ENCODE peak calls at places on chromosome 10, in four cellular contexts. C is tibial artery, M is tibial nerve, L is neural progenitor cell. I is an unnamed sample.
A peak's percentile ranks its signal among the peaks of the same experiment; 100 is the strongest.

GRCh38 chr10:58894929-58895328 is 281.5 kb upstream of the PHYHIPL start:
- DNase-seq in C (no peak), M (no peak), L (no peak), I (no peak)

GRCh38 chr10:30027057-30028005 is 32.1 kb downstream of the JCAD start:
- DNase-seq in C (no peak), M (no peak), L (no peak), I (no peak)

GRCh38 chr10:79272353-79272752 is 74.9 kb upstream of the PPIF start:
- DNase-seq in C (no peak), M (no peak), L (no peak), I (no peak)

GRCh38 chr10:133475821-133476640 is 22.3 kb downstream of the SCART1 start:
- DNase-seq in C (no peak), M (no peak), L (no peak), I (no peak)

GRCh38 chr10:110901954-110902819 is 16.8 kb downstream of the BBIP1 start:
- DNase-seq in C (no peak), M (no peak), L (no peak), I (peak; percentile 57)

GRCh38 chr10:80671847-80672246 is 134.1 kb downstream of the SH2D4B start:
- DNase-seq in C (no peak), M (no peak), L (no peak), I (no peak)

GRCh38 chr10:17637869-17638268 is 6.1 kb upstream of the STAM start:
- DNase-seq in C (no peak), M (no peak), L (no peak), I (no peak)

GRCh38 chr10:42482411-42482810 is 156.0 kb downstream of the ZNF33B start:
- DNase-seq in C (no peak), M (no peak), L (no peak), I (no peak)

GRCh38 chr10:28875535-28876208 is 198.4 kb downstream of the BAMBI start:
- DNase-seq in C (no peak), M (no peak), L (peak; percentile 60), I (no peak)

GRCh38 chr10:3902809-3903410 is 117.9 kb upstream of the KLF6 start:
- DNase-seq in C (no peak), M (no peak), L (no peak), I (no peak)

GRCh38 chr10:131002031-131002861 is 309.3 kb downstream of the TCERG1L start:
- DNase-seq in C (no peak), M (no peak), L (no peak), I (no peak)

GRCh38 chr10:80272793-80273522 is 16.5 kb downstream of the MAT1A start:
- DNase-seq in C (no peak), M (no peak), L (no peak), I (no peak)

GRCh38 chr10:80158598-80159127 is 26.1 kb downstream of the PLAC9 start:
- DNase-seq in C (peak; percentile 94), M (peak; percentile 73), L (no peak), I (peak; percentile 81)

DNA sequence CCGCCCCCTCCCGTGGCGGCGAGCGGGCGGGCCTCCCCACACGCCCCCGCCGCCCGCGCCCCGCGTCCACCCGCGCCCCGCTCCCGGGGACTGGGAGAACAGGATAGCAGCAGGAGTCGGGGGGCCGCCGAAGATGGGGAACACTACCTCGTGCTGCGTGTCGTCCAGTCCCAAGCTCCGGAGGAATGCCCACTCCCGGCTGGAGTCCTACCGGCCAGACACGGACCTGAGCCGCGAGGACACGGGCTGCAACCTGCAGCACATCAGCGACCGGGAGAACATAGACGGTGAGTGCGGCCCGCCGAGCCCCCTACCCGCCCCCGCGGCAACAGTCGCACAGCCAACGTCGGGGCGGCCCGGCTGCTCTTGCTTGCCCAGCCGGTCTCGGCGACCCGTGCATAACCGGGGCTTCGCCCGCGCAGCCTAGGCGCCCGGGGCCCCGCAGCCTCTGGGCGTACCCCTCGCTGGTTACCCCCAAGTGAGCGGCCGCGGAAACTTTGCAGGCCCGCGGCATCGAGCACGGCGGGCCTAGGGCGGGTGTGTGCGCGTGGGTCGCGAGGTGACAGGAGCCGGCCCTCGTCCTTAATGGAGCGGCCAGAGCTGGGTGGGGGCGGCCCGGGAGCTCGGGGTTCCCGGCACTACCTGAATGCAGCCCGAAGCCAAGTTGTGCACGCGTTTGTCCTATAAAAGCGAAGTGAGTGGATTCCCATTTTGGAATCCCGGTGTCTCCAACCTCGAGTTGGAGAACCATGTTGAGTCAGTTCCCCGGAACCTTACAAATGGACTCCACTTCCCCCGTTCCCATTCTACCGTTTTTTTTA is 822 bp downstream of the CCNY start:
- DNase-seq in C (peak; percentile 30), M (no peak), L (peak; percentile 70), I (peak; percentile 38)
- TF ChIP-seq CTCF in C (no peak), M (no peak), L (no peak), I (no peak)

GRCh38 chr10:102069066-102069465 is 3.9 kb downstream of the HPS6 start:
- DNase-seq in C (no peak), M (no peak), L (no peak), I (no peak)
- H3K27ac ChIP-seq in C (no peak overlapping the region), M (no peak overlapping the region), L (no peak overlapping the region), I (no peak overlapping the region)

DNA sequence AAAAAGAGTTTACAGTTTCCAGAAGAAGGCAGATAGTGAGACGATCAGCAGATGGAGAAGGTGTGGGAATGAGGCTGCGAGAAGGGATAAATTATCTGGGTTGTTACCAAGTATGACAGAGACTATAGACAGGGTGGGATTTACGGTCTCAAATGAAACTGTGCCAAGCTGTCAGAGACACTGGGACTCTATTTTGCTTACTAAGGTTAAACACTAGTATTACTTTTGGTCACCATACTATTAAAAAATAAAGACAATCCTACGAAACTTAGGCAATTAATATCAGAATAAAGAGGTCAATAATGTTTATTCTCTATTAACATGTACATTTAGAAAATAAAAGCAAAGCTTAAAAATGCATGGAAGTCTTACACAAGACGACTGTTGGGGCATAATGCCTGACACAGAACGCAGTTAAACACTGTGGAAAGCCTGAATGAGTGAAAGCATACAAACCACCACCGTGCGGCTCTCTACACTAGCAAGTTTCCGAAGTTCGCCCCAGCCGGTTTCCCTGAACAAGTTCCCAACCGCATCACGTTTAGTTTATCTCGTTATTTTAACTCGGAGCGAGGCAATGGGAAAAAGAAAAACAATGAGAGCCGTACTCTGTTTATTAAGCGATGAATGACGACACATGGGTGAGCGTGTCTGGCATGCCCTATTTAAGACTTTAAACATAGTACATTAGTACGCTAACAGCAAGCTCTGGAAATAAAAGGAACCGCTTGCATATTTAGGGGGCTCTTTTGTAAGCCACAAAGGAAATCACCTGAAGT is 911 bp upstream of the CC2D2B start:
- DNase-seq in C (peak; percentile 59), M (peak; percentile 16), L (peak; percentile 60), I (peak; percentile 40)
- TF ChIP-seq CTCF in C (no peak), M (no peak), L (no peak), I (no peak)

DNA sequence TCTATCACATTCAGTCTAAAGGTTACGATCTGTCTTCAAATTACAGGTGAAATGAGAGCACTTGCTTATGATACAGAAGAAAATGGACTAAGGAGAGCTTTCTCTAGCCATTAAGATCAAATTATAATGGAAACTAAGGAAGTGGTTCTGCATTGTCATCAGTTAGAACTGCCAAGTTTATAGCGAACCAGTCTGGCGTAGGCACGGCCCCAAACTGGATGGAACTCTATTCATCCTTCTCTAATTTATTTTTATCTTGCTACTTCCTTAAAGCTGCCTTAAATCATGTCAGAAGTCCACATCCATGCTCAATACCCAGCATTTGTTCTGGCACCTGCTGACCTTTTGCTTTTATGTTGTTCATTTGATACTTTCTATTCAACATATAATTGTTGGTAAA is 63.7 kb upstream of the APBB1IP start:
- DNase-seq in C (peak; percentile 24), M (no peak), L (no peak), I (no peak)
- H3K27ac ChIP-seq in C (no peak overlapping the region), M (no peak overlapping the region), L (no peak overlapping the region), I (no peak overlapping the region)